ENCODE peak calls at places on chromosomes 13 and 19, in six cellular contexts. T is A549, M is sigmoid colon, U is left ventricle myocardium inferior, B is SK-N-SH, D is testis. C is an unnamed sample.
A peak's percentile ranks its signal among the peaks of the same experiment; 100 is the strongest.

GRCh38 chr13:36885901-36886300 is 34.1 kb downstream of the SMAD9 start:
- DNase-seq in U (no peak), B (no peak), T (no peak), D (no peak), M (no peak), C (no peak)

GRCh38 chr19:16139752-16140151 is 3.7 kb upstream of the HSH2D start:
- DNase-seq in T (no peak), B (no peak), D (no peak), M (no peak), U (no peak), C (no peak)

GRCh38 chr13:45231722-45232121 is 30.9 kb upstream of the KCTD4 start:
- DNase-seq in B (peak; percentile 11), M (no peak), D (no peak), U (no peak), T (no peak), C (no peak)

GRCh38 chr13:24670174-24670573 is 10.0 kb upstream of the ATP12A start:
- DNase-seq in T (no peak), M (no peak), B (no peak), U (no peak), D (no peak), C (no peak)

GRCh38 chr19:34974631-34975030 is 10.6 kb upstream of the ZNF792 start:
- DNase-seq in B (no peak), M (no peak), D (no peak), T (no peak), U (no peak), C (no peak)

GRCh38 chr19:49512970-49513745 is 697 bp downstream of the FCGRT start:
- DNase-seq in M (peak; percentile 85), D (peak; percentile 73), U (peak; percentile 70), B (peak; percentile 88), T (no peak), C (peak; percentile 63)

GRCh38 chr13:66992183-66992582 is 238.0 kb downstream of the PCDH9 start:
- DNase-seq in D (no peak), B (no peak), T (peak; percentile 75), M (no peak), U (no peak), C (peak; percentile 69)

GRCh38 chr19:17079710-17080440 is 4.3 kb downstream of the MYO9B start:
- DNase-seq in T (peak; percentile 90), M (peak; percentile 96), B (peak; percentile 83), D (peak; percentile 74), U (peak; percentile 61), C (peak; percentile 97)

GRCh38 chr19:2612619-2613249 is 89.8 kb downstream of the GNG7 start:
- DNase-seq in U (peak; percentile 15), D (no peak), B (no peak), M (peak; percentile 61), T (no peak), C (no peak)

GRCh38 chr19:41866284-41866683 is 6.2 kb downstream of the RPS19 start:
- DNase-seq in U (no peak), T (no peak), M (no peak), B (peak; percentile 15), D (no peak), C (no peak)

GRCh38 chr13:85529216-85529590 is 270.0 kb downstream of the SLITRK6 start:
- DNase-seq in T (peak; percentile 22), M (no peak), D (no peak), B (no peak), U (no peak), C (peak; percentile 56)

GRCh38 chr13:34591801-34592454 is 350.1 kb upstream of the NBEA start:
- DNase-seq in M (no peak), D (peak; percentile 17), B (no peak), T (no peak), U (peak; percentile 49), C (no peak)

GRCh38 chr19:39263912-39264305 is 4.3 kb upstream of the IFNL2 start:
- DNase-seq in U (no peak), B (no peak), M (no peak), D (no peak), T (no peak), C (no peak)

GRCh38 chr13:112213467-112214245 is 146.7 kb downstream of the SOX1 start:
- DNase-seq in B (no peak), T (peak; percentile 20), D (no peak), U (no peak), M (no peak), C (no peak)

GRCh38 chr19:55486043-55486970 is 1.3 kb downstream of the NAT14 start:
- DNase-seq in D (no peak), T (no peak), M (peak; percentile 82), U (no peak), B (peak; percentile 80), C (no peak)

GRCh38 chr13:99347335-99347878 is 40.2 kb upstream of the GPR183 start:
- DNase-seq in T (no peak), B (no peak), U (no peak), M (no peak), D (no peak), C (no peak)

GRCh38 chr19:18523841-18524240 is 2.0 kb upstream of the ELL start:
- DNase-seq in M (no peak), B (no peak), T (no peak), D (no peak), U (no peak), C (no peak)

GRCh38 chr19:28234637-28235036 is 978.3 kb downstream of the UQCRFS1 start:
- DNase-seq in T (no peak), B (no peak), M (no peak), D (no peak), U (no peak), C (no peak)

GRCh38 chr13:97043302-97043701 is 49.0 kb upstream of the OXGR1 start:
- DNase-seq in T (no peak), B (no peak), D (no peak), M (no peak), U (no peak), C (peak; percentile 95)

GRCh38 chr19:18783958-18784785 is 6.9 kb downstream of the COMP start:
- DNase-seq in M (no peak), D (no peak), B (no peak), T (no peak), U (no peak), C (no peak)

DNA sequence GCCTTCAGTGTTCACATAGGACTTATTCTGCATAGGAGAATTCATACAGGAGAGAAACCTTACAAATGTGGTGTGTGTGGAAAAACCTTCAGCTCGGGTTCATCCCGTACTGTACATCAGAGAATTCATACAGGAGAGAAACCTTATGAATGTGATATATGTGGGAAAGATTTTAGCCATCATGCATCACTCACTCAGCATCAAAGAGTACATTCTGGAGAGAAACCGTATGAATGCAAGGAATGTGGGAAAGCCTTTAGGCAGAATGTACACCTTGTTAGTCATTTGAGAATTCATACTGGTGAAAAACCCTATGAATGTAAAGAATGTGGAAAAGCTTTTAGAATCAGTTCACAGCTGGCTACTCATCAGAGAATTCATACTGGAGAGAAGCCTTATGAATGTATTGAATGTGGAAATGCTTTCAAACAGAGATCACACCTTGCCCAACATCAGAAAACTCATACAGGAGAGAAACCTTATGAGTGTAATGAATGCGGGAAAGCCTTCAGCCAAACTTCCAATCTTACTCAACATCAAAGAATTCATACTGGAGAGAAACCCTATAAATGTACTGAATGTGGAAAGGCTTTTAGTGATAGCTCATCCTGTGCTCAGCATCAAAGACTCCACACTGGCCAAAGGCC is 13.4 kb upstream of the ZFP28 start:
- DNase-seq in B (no peak), T (no peak), U (no peak), D (no peak), M (no peak), C (no peak)
- H3K9me3 ChIP-seq in B (peaks cover 47% of the 10 kb centered on the region), T (peaks cover 88% of the 10 kb centered on the region), U (peaks cover 100% of the 10 kb centered on the region), D (peaks cover 3% of the 10 kb centered on the region), M (peaks cover 80% of the 10 kb centered on the region), C (peaks cover 99% of the 10 kb centered on the region)

DNA sequence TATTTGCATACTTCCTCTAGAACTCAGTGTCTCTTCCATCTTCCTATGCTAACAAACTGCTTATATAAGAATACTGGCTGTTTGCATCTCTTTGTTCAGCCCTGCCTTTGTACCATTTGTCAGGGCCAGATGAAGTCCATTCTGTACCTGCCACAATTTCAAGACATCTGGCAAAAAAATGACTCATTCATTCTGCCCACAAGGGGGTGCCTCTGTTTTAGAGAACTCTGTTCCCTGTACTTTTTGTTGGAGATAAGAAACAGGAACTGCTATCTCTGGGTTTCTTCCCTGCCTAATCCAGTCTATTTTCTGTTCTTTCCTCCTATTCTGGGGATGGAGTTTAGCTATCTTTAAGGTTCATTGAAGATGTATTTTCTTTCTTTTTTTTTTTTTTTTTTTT is 23.0 kb downstream of the ZNF568 start:
- DNase-seq in M (no peak), U (no peak), D (no peak), B (peak; percentile 17), T (no peak), C (peak; percentile 4)
- H3K9me3 ChIP-seq in M (peaks cover 6% of the 10 kb centered on the region), U (peaks cover 54% of the 10 kb centered on the region), D (no peaks in the 10 kb centered on the region), B (no peaks in the 10 kb centered on the region), T (peaks cover 82% of the 10 kb centered on the region), C (peaks cover 90% of the 10 kb centered on the region)

GRCh38 chr13:27861165-27861564 is 58.6 kb upstream of the PDX1 start:
- DNase-seq in T (no peak), D (no peak), B (no peak), M (no peak), U (no peak), C (no peak)

GRCh38 chr13:27857271-27857670 is 62.5 kb upstream of the PDX1 start:
- DNase-seq in D (no peak), B (no peak), T (no peak), M (no peak), U (no peak), C (no peak)

GRCh38 chr13:27858046-27858445 is 61.8 kb upstream of the PDX1 start:
- DNase-seq in T (no peak), B (no peak), U (no peak), M (no peak), D (no peak), C (no peak)

GRCh38 chr13:27855381-27855780 is 63.1 kb downstream of the GSX1 start:
- DNase-seq in U (no peak), B (no peak), M (no peak), T (no peak), D (no peak), C (no peak)

DNA sequence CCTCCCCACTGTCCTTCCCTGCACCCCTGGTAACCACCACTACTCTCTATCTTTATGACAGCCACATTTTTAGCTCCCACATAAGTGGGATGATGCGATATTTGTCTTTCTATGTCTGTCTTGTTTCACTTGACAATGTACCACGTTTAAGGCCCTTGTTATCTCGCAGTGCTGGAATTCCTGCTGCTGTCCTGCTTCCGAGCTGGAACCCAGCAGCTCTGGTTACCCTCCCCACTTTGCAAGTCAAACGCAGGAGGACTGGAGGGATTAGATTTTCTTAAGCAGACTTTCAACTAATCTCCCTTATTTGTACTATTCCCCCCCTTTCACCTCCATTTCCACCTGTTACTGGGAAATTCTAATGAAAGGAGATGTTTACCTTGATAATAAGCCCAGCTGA is 59.1 kb upstream of the PDX1 start:
- DNase-seq in M (no peak), B (no peak), T (no peak), D (no peak), U (no peak), C (no peak)
- H3K9me3 ChIP-seq in M (no peaks in the 10 kb centered on the region), B (no peaks in the 10 kb centered on the region), T (no peaks in the 10 kb centered on the region), D (no peaks in the 10 kb centered on the region), U (no peaks in the 10 kb centered on the region), C (no peaks in the 10 kb centered on the region)

GRCh38 chr19:9289231-9289884 is 20.3 kb downstream of the ZNF699 start:
- DNase-seq in U (no peak), M (no peak), D (no peak), B (no peak), T (no peak), C (no peak)
- H3K9me3 ChIP-seq in U (peaks cover 92% of the 10 kb centered on the region), M (peaks cover 27% of the 10 kb centered on the region), D (no peaks in the 10 kb centered on the region), B (peaks cover 13% of the 10 kb centered on the region), T (peaks cover 27% of the 10 kb centered on the region), C (peaks cover 73% of the 10 kb centered on the region)

DNA sequence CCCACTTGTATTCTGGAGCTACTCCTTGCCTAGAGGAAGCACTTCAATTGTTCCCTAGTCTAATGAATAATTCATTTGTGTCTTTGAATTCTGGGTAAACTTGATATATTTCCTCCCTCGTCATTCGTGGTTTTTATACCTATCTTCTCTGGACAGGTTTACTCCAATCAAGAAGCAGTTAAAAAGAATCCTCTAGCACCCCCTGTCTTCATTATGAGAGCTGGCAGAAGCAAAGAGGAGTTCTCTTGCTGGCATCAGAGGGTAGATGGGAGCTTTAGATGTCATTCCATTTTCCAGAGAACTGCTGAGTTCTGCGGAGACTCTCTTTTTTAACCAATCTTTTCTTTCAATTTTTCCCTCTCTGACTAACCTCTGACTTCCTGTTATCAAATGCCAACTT is 627.7 kb downstream of the FGF9 start:
- DNase-seq in U (no peak), M (no peak), B (no peak), T (no peak), D (no peak), C (no peak)
- H3K9me3 ChIP-seq in U (peaks cover 12% of the 10 kb centered on the region), M (no peaks in the 10 kb centered on the region), B (no peaks in the 10 kb centered on the region), T (no peaks in the 10 kb centered on the region), D (no peaks in the 10 kb centered on the region), C (peaks cover 10% of the 10 kb centered on the region)